ENCODE peak calls at places on chromosomes 3 and 15, in five cellular contexts. One of them, this sample, is unnamed.

GRCh38 chr15:28026764-28027713 is 72.1 kb downstream of the OCA2 start:
- DNase-seq in NCI-H1105: no peak
- DNase-seq in NCI-H460: no peak
- DNase-seq in kidney epithelial cell: no peak
- DNase-seq in M059J: no peak
- DNase-seq in this sample: no peak

GRCh38 chr3:137988982-137989381 is 21.0 kb upstream of the CLDN18 start:
- DNase-seq in kidney epithelial cell: no peak
- DNase-seq in NCI-H460: no peak
- DNase-seq in M059J: no peak
- DNase-seq in NCI-H1105: no peak
- DNase-seq in this sample: no peak

GRCh38 chr3:146889616-146890015 is 284.5 kb upstream of the PLSCR5 start:
- DNase-seq in NCI-H460: no peak
- DNase-seq in kidney epithelial cell: no peak
- DNase-seq in M059J: no peak
- DNase-seq in NCI-H1105: peak
- DNase-seq in this sample: no peak

GRCh38 chr3:188975612-188976314 is 196.0 kb upstream of the TPRG1 start:
- DNase-seq in NCI-H460: no peak
- DNase-seq in M059J: no peak
- DNase-seq in kidney epithelial cell: no peak
- DNase-seq in NCI-H1105: peak
- DNase-seq in this sample: peak

GRCh38 chr3:151305778-151306157 is 10.9 kb downstream of the GPR87 start:
- DNase-seq in M059J: no peak
- DNase-seq in kidney epithelial cell: no peak
- DNase-seq in NCI-H1105: no peak
- DNase-seq in NCI-H460: no peak
- DNase-seq in this sample: no peak

GRCh38 chr3:45664558-45664957 is 24.6 kb upstream of the SACM1L start:
- DNase-seq in kidney epithelial cell: no peak
- DNase-seq in M059J: no peak
- DNase-seq in NCI-H1105: no peak
- DNase-seq in NCI-H460: no peak
- DNase-seq in this sample: no peak

GRCh38 chr3:107663266-107663665 is 140.5 kb downstream of the BBX start:
- DNase-seq in NCI-H1105: no peak
- DNase-seq in NCI-H460: no peak
- DNase-seq in M059J: no peak
- DNase-seq in kidney epithelial cell: no peak
- DNase-seq in this sample: no peak

GRCh38 chr3:183161552-183162345 is 785 bp downstream of the LAMP3 start:
- DNase-seq in NCI-H460: no peak
- DNase-seq in M059J: no peak
- DNase-seq in kidney epithelial cell: no peak
- DNase-seq in NCI-H1105: no peak
- DNase-seq in this sample: no peak

GRCh38 chr15:90883971-90884718 is at the start of gene FES:
- DNase-seq in NCI-H460: no peak
- DNase-seq in kidney epithelial cell: no peak
- DNase-seq in M059J: no peak
- DNase-seq in NCI-H1105: no peak
- DNase-seq in this sample: no peak

GRCh38 chr15:66935688-66936087 is 129.7 kb upstream of the SMAD3 start:
- DNase-seq in M059J: no peak
- DNase-seq in NCI-H460: no peak
- DNase-seq in NCI-H1105: no peak
- DNase-seq in kidney epithelial cell: no peak
- DNase-seq in this sample: no peak

GRCh38 chr3:185332026-185332735 is 30.8 kb upstream of the MAP3K13 start:
- DNase-seq in kidney epithelial cell: peak
- DNase-seq in NCI-H460: peak
- DNase-seq in NCI-H1105: peak
- DNase-seq in M059J: peak
- DNase-seq in this sample: peak

GRCh38 chr3:71010731-71011455 is 572.6 kb downstream of the FOXP1 start:
- DNase-seq in NCI-H1105: no peak
- DNase-seq in NCI-H460: no peak
- DNase-seq in M059J: no peak
- DNase-seq in kidney epithelial cell: peak
- DNase-seq in this sample: no peak

GRCh38 chr3:170496868-170497140 is 78.1 kb downstream of the CLDN11 start:
- DNase-seq in NCI-H1105: no peak
- DNase-seq in M059J: no peak
- DNase-seq in NCI-H460: no peak
- DNase-seq in kidney epithelial cell: no peak
- DNase-seq in this sample: no peak

This sample was measured in DMS79.